ENCODE peak calls at places on chromosomes 16 and 17, in seven cellular contexts. S is H1, T is mammary epithelial cell, U is adipocyte, C is GM23248, O is mesendoderm, G is PC-3. B is an unnamed sample. For H3K36me3 and H3K4me1, the result is how much of the 10 kb centered on the place peaks cover.

GRCh38 chr17:32264140-32264799 is 1.4 kb upstream of the RHBDL3 start:
- DNase-seq in T (no peak), O (peak), U (peak), G (no peak), C (peak), S (no peak), B (peak)

GRCh38 chr17:13508916-13509315 is 92.8 kb downstream of the HS3ST3A1 start:
- DNase-seq in S (no peak), C (peak), O (no peak), G (no peak), U (no peak), T (no peak), B (no peak)

GRCh38 chr16:85759136-85759535 is 8.2 kb upstream of the C16orf74 start:
- DNase-seq in T (no peak), S (no peak), C (no peak), O (no peak), U (no peak), G (no peak), B (no peak)

GRCh38 chr16:19914877-19915276 is 30.2 kb upstream of the GPRC5B start:
- DNase-seq in T (no peak), S (no peak), G (no peak), C (no peak), U (no peak), O (no peak), B (no peak)

GRCh38 chr17:4706121-4706520 is 2.2 kb upstream of the PELP1 start:
- DNase-seq in O (peak), U (no peak), G (peak), T (no peak), C (peak), S (no peak), B (no peak)

GRCh38 chr16:1079786-1080525 is 7.4 kb downstream of the SSTR5 start:
- DNase-seq in C (no peak), O (no peak), U (no peak), G (no peak), S (no peak), T (no peak), B (no peak)

GRCh38 chr16:48117217-48118105 is 38.3 kb downstream of the ABCC12 start:
- DNase-seq in U (peak), T (no peak), O (peak), C (peak), S (peak), G (peak), B (no peak)

GRCh38 chr17:27333410-27333980 is 39.6 kb downstream of the WSB1 start:
- DNase-seq in C (peak), T (no peak), G (no peak), O (no peak), S (no peak), U (no peak), B (no peak)

GRCh38 chr16:7405166-7405565 is 72.5 kb downstream of the RBFOX1 start:
- DNase-seq in C (no peak), T (no peak), S (no peak), O (peak), G (peak), U (no peak), B (no peak)

GRCh38 chr16:8832383-8833100 is 34.9 kb downstream of the PMM2 start:
- DNase-seq in S (no peak), G (no peak), C (no peak), U (no peak), T (no peak), O (no peak), B (no peak)

DNA sequence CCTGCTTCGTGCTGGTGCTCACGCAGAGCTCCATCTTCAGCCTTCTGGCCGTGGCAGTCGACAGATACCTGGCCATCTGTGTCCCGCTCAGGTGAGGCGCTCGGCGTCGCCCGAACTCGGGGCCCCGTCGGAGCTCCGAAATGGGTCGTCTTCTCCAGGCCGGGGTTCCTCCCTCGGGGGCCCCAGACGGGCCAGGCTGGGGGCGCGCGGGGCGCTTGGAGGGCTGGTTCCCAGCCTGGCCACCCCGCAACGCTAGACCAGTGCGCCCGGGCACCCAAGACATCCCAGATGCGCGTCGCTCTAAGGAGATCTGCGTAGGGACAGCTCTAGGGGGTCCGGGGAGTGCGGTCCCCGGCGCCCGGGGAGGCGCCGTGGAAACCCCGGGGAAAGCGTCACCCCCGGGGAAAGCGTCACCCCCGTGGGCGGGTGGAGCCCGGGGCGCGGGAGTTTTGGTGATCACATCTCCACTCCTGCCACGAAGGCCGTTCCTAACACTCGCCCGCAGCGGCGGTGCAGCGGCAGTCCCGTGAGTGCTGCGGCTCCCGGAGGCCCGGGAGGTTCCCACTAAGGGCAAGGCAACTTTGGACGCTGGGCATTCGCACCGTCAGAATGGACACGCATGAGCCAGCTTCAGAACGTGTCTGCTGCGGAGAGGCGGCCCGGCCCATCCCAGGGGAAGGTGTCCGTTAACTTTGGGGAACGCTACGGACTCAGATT is 721 bp downstream of the ADORA2B start:
- DNase-seq in C (peak), G (no peak), U (peak), O (no peak), T (peak), S (no peak), B (peak)
- H3K9ac ChIP-seq in C (peak), G (peak), U (peak), O (peak), T (peak), S (no peak), B (no peak)

GRCh38 chr17:78179372-78179771 is 7.5 kb downstream of the TK1 start:
- DNase-seq in O (no peak), T (no peak), G (peak), C (peak), S (no peak), U (peak), B (peak)

GRCh38 chr17:78182504-78182903 is 4.3 kb downstream of the TK1 start:
- DNase-seq in S (no peak), T (no peak), G (no peak), C (no peak), U (no peak), O (no peak), B (no peak)

GRCh38 chr17:78180508-78180907 is 6.3 kb downstream of the TK1 start:
- DNase-seq in C (no peak), S (no peak), G (no peak), U (no peak), T (no peak), O (no peak), B (no peak)

GRCh38 chr17:78176548-78177025 is 8.2 kb downstream of the SYNGR2 start:
- DNase-seq in U (peak), T (peak), C (peak), O (peak), S (no peak), G (peak), B (peak)

GRCh38 chr17:78180083-78180482 is 6.8 kb downstream of the TK1 start:
- DNase-seq in C (no peak), U (no peak), T (no peak), G (no peak), O (no peak), S (no peak), B (no peak)
- H3K36me3 ChIP-seq in C (under half), U (under half), T (under half), G (under half), O (under half), S (under half), B (under half)

DNA sequence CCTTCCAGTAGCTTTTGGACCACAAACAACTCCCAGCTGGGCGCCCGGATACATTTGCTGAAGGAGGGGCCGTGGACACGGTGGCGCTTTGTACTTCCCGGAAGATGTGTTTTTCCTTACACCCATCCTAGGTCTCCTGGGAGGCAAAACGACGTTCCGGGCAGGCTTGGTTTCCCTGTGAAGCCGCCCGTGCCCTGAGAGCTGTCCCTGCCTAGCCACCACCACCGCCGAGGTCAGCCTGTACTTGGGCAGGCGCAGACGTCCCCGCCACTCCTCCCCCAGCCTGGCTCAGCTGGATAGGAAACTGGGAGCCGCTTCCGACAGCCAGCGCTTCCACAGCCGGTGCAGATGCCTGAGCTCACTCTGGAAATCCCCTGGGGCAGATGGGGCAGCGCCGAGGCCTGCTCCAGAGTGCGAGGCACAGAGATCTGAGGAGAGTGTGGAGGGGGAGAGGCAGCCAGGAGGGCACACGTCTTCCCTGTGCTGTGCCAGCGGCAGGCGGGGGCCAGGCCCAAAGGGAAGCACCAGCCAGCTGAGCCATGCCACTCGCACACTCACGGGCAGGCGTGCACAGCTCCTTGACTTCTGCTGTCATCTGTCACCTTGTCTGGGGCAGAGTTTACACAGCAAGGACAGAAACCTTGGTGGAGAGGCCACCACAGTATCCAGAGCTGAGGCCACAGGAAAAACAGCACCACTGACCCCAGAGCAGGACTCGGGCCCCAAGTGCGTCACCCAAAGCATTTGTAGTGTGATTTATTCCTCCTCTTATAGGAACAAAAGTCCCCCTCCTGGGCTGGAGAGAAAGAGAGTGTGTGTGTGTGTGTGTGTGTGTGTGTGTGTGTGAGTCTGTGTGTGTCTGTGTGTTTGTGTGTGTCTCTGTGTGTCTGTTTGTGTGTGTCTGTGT is 3.0 kb downstream of the RHBDF2 start:
- DNase-seq in O (peak), S (no peak), U (peak), T (peak), C (peak), G (peak), B (peak)
- H3K4me1 ChIP-seq in O (under half), S (under half), U (under half), T (under half), C (under half), G (under half), B (under half)

GRCh38 chr17:45136846-45137560 is 1.5 kb downstream of the ACBD4 start:
- DNase-seq in C (no peak), T (no peak), G (no peak), U (no peak), O (no peak), S (no peak), B (peak)
- H3K9ac ChIP-seq in C (no peak), T (no peak), G (no peak), U (no peak), O (no peak), S (no peak), B (no peak)

GRCh38 chr17:57999010-57999495 is 8.0 kb downstream of the SRSF1 start:
- DNase-seq in U (no peak), T (no peak), G (no peak), C (no peak), O (no peak), S (no peak), B (no peak)
- H3K36me3 ChIP-seq in U (half or more), T (under half), G (half or more), C (half or more), O (under half), S (under half), B (under half)

GRCh38 chr17:40443196-40443987 is at the start of gene IGFBP4:
- DNase-seq in C (peak), O (peak), S (no peak), U (peak), T (peak), G (peak), B (peak)
- H3K4me1 ChIP-seq in C (under half), O (under half), S (under half), U (under half), T (under half), G (under half), B (under half)

GRCh38 chr16:54886078-54886477 is 44.6 kb upstream of the IRX5 start:
- DNase-seq in U (no peak), T (no peak), O (no peak), G (no peak), S (no peak), C (no peak), B (no peak)
- H3K9ac ChIP-seq in U (no peak), T (no peak), O (no peak), G (no peak), S (no peak), C (no peak), B (no peak)